ENCODE peak calls at places on chromosomes 5 and 9, in eight cellular contexts. One of them, this sample, is unnamed.

GRCh38 chr9:126147186-126147585 is 179.4 kb upstream of the MVB12B start:
- DNase-seq in heart right ventricle: no peak
- DNase-seq in neural crest cell: no peak
- DNase-seq in NCI-H526: no peak
- DNase-seq in lung: peak
- DNase-seq in nucleus accumbens: no peak
- DNase-seq in natural killer cell: no peak
- DNase-seq in activated CD4-positive, alpha-beta T cell treated with anti-CD3 and anti-CD28 coated beads for 36 hours: no peak
- DNase-seq in this sample: no peak

GRCh38 chr5:36073595-36074216 is 7.0 kb upstream of the UGT3A2 start:
- DNase-seq in heart right ventricle: no peak
- DNase-seq in neural crest cell: no peak
- DNase-seq in NCI-H526: peak
- DNase-seq in lung: no peak
- DNase-seq in nucleus accumbens: no peak
- DNase-seq in natural killer cell: no peak
- DNase-seq in activated CD4-positive, alpha-beta T cell treated with anti-CD3 and anti-CD28 coated beads for 36 hours: no peak
- DNase-seq in this sample: no peak

GRCh38 chr5:163089233-163089632 is 348.2 kb upstream of the CCNG1 start:
- DNase-seq in heart right ventricle: no peak
- DNase-seq in neural crest cell: no peak
- DNase-seq in NCI-H526: no peak
- DNase-seq in lung: no peak
- DNase-seq in nucleus accumbens: no peak
- DNase-seq in natural killer cell: no peak
- DNase-seq in activated CD4-positive, alpha-beta T cell treated with anti-CD3 and anti-CD28 coated beads for 36 hours: no peak
- DNase-seq in this sample: no peak

GRCh38 chr5:96146675-96147074 is 185.0 kb upstream of the ELL2 start:
- DNase-seq in heart right ventricle: no peak
- DNase-seq in neural crest cell: no peak
- DNase-seq in NCI-H526: no peak
- DNase-seq in lung: no peak
- DNase-seq in nucleus accumbens: no peak
- DNase-seq in natural killer cell: no peak
- DNase-seq in activated CD4-positive, alpha-beta T cell treated with anti-CD3 and anti-CD28 coated beads for 36 hours: peak
- DNase-seq in this sample: peak

GRCh38 chr5:35046754-35047153 is 995 bp downstream of the AGXT2 start:
- DNase-seq in heart right ventricle: no peak
- DNase-seq in neural crest cell: no peak
- DNase-seq in NCI-H526: no peak
- DNase-seq in lung: no peak
- DNase-seq in nucleus accumbens: no peak
- DNase-seq in natural killer cell: no peak
- DNase-seq in activated CD4-positive, alpha-beta T cell treated with anti-CD3 and anti-CD28 coated beads for 36 hours: no peak
- DNase-seq in this sample: no peak

GRCh38 chr5:6708814-6709213 is 4.4 kb upstream of the TENT4A start:
- DNase-seq in heart right ventricle: peak
- DNase-seq in neural crest cell: no peak
- DNase-seq in NCI-H526: no peak
- DNase-seq in lung: peak
- DNase-seq in nucleus accumbens: no peak
- DNase-seq in natural killer cell: no peak
- DNase-seq in activated CD4-positive, alpha-beta T cell treated with anti-CD3 and anti-CD28 coated beads for 36 hours: no peak
- DNase-seq in this sample: peak

GRCh38 chr5:53151713-53152458 is 42.3 kb upstream of the MOCS2 start:
- DNase-seq in heart right ventricle: no peak
- DNase-seq in neural crest cell: no peak
- DNase-seq in NCI-H526: no peak
- DNase-seq in lung: no peak
- DNase-seq in nucleus accumbens: no peak
- DNase-seq in natural killer cell: no peak
- DNase-seq in activated CD4-positive, alpha-beta T cell treated with anti-CD3 and anti-CD28 coated beads for 36 hours: no peak
- DNase-seq in this sample: no peak

GRCh38 chr9:89528131-89528530 is 30.2 kb upstream of the SEMA4D start:
- DNase-seq in heart right ventricle: no peak
- DNase-seq in neural crest cell: no peak
- DNase-seq in NCI-H526: no peak
- DNase-seq in lung: no peak
- DNase-seq in nucleus accumbens: no peak
- DNase-seq in natural killer cell: no peak
- DNase-seq in activated CD4-positive, alpha-beta T cell treated with anti-CD3 and anti-CD28 coated beads for 36 hours: no peak
- DNase-seq in this sample: no peak

GRCh38 chr5:140342287-140342686 is 4.1 kb downstream of the HBEGF start:
- DNase-seq in heart right ventricle: no peak
- DNase-seq in neural crest cell: no peak
- DNase-seq in NCI-H526: no peak
- DNase-seq in lung: no peak
- DNase-seq in nucleus accumbens: no peak
- DNase-seq in natural killer cell: no peak
- DNase-seq in activated CD4-positive, alpha-beta T cell treated with anti-CD3 and anti-CD28 coated beads for 36 hours: peak
- DNase-seq in this sample: no peak

GRCh38 chr5:115329475-115329874 is 33.0 kb upstream of the CCDC112 start:
- DNase-seq in heart right ventricle: no peak
- DNase-seq in neural crest cell: no peak
- DNase-seq in NCI-H526: peak
- DNase-seq in lung: no peak
- DNase-seq in nucleus accumbens: no peak
- DNase-seq in natural killer cell: no peak
- DNase-seq in activated CD4-positive, alpha-beta T cell treated with anti-CD3 and anti-CD28 coated beads for 36 hours: no peak
- DNase-seq in this sample: no peak

GRCh38 chr9:114503009-114503408 is 2.3 kb downstream of the WHRN start:
- DNase-seq in heart right ventricle: no peak
- DNase-seq in neural crest cell: no peak
- DNase-seq in NCI-H526: peak
- DNase-seq in lung: no peak
- DNase-seq in nucleus accumbens: no peak
- DNase-seq in natural killer cell: no peak
- DNase-seq in activated CD4-positive, alpha-beta T cell treated with anti-CD3 and anti-CD28 coated beads for 36 hours: no peak
- DNase-seq in this sample: peak

GRCh38 chr9:121085661-121086060 is 10.9 kb downstream of the CNTRL start:
- DNase-seq in heart right ventricle: no peak
- DNase-seq in neural crest cell: no peak
- DNase-seq in NCI-H526: no peak
- DNase-seq in lung: no peak
- DNase-seq in nucleus accumbens: no peak
- DNase-seq in natural killer cell: no peak
- DNase-seq in activated CD4-positive, alpha-beta T cell treated with anti-CD3 and anti-CD28 coated beads for 36 hours: no peak
- DNase-seq in this sample: no peak

GRCh38 chr9:100999914-101000540 is 28.5 kb upstream of the PLPPR1 start:
- DNase-seq in heart right ventricle: no peak
- DNase-seq in neural crest cell: no peak
- DNase-seq in NCI-H526: no peak
- DNase-seq in lung: no peak
- DNase-seq in nucleus accumbens: no peak
- DNase-seq in natural killer cell: no peak
- DNase-seq in activated CD4-positive, alpha-beta T cell treated with anti-CD3 and anti-CD28 coated beads for 36 hours: no peak
- DNase-seq in this sample: no peak

GRCh38 chr9:134061019-134061687 is 6.7 kb downstream of the BRD3 start:
- DNase-seq in heart right ventricle: no peak
- DNase-seq in neural crest cell: no peak
- DNase-seq in NCI-H526: no peak
- DNase-seq in lung: no peak
- DNase-seq in nucleus accumbens: no peak
- DNase-seq in natural killer cell: no peak
- DNase-seq in activated CD4-positive, alpha-beta T cell treated with anti-CD3 and anti-CD28 coated beads for 36 hours: no peak
- DNase-seq in this sample: no peak

GRCh38 chr5:136001531-136001930 is 27.3 kb upstream of the TGFBI start:
- DNase-seq in heart right ventricle: no peak
- DNase-seq in neural crest cell: no peak
- DNase-seq in NCI-H526: no peak
- DNase-seq in lung: no peak
- DNase-seq in nucleus accumbens: no peak
- DNase-seq in natural killer cell: no peak
- DNase-seq in activated CD4-positive, alpha-beta T cell treated with anti-CD3 and anti-CD28 coated beads for 36 hours: no peak
- DNase-seq in this sample: no peak

GRCh38 chr5:78025540-78025939 is 249.4 kb upstream of the TBCA start:
- DNase-seq in heart right ventricle: no peak
- DNase-seq in neural crest cell: no peak
- DNase-seq in NCI-H526: no peak
- DNase-seq in lung: no peak
- DNase-seq in nucleus accumbens: no peak
- DNase-seq in natural killer cell: no peak
- DNase-seq in activated CD4-positive, alpha-beta T cell treated with anti-CD3 and anti-CD28 coated beads for 36 hours: no peak
- DNase-seq in this sample: no peak

GRCh38 chr5:120507826-120508463 is 43.8 kb downstream of the PRR16 start:
- DNase-seq in heart right ventricle: no peak
- DNase-seq in neural crest cell: no peak
- DNase-seq in NCI-H526: no peak
- DNase-seq in lung: no peak
- DNase-seq in nucleus accumbens: no peak
- DNase-seq in natural killer cell: no peak
- DNase-seq in activated CD4-positive, alpha-beta T cell treated with anti-CD3 and anti-CD28 coated beads for 36 hours: no peak
- DNase-seq in this sample: no peak

GRCh38 chr5:82640901-82641300 is 362.7 kb upstream of the RPS23 start:
- DNase-seq in heart right ventricle: no peak
- DNase-seq in neural crest cell: no peak
- DNase-seq in NCI-H526: no peak
- DNase-seq in lung: no peak
- DNase-seq in nucleus accumbens: no peak
- DNase-seq in natural killer cell: no peak
- DNase-seq in activated CD4-positive, alpha-beta T cell treated with anti-CD3 and anti-CD28 coated beads for 36 hours: no peak
- DNase-seq in this sample: no peak

GRCh38 chr5:127561254-127561653 is 43.8 kb downstream of the PRRC1 start:
- DNase-seq in heart right ventricle: no peak
- DNase-seq in neural crest cell: no peak
- DNase-seq in NCI-H526: no peak
- DNase-seq in lung: no peak
- DNase-seq in nucleus accumbens: no peak
- DNase-seq in natural killer cell: no peak
- DNase-seq in activated CD4-positive, alpha-beta T cell treated with anti-CD3 and anti-CD28 coated beads for 36 hours: no peak
- DNase-seq in this sample: no peak

GRCh38 chr5:180105827-180106312 is 34.3 kb upstream of the RNF130 start:
- DNase-seq in heart right ventricle: no peak
- DNase-seq in neural crest cell: no peak
- DNase-seq in NCI-H526: no peak
- DNase-seq in lung: no peak
- DNase-seq in nucleus accumbens: no peak
- DNase-seq in natural killer cell: no peak
- DNase-seq in activated CD4-positive, alpha-beta T cell treated with anti-CD3 and anti-CD28 coated beads for 36 hours: no peak
- DNase-seq in this sample: no peak

GRCh38 chr5:45639038-45639437 is 57.1 kb downstream of the HCN1 start:
- DNase-seq in heart right ventricle: no peak
- DNase-seq in neural crest cell: no peak
- DNase-seq in NCI-H526: peak
- DNase-seq in lung: no peak
- DNase-seq in nucleus accumbens: no peak
- DNase-seq in natural killer cell: no peak
- DNase-seq in activated CD4-positive, alpha-beta T cell treated with anti-CD3 and anti-CD28 coated beads for 36 hours: no peak
- DNase-seq in this sample: peak

GRCh38 chr9:123338710-123339665 is 17.0 kb upstream of the CRB2 start:
- DNase-seq in heart right ventricle: peak
- DNase-seq in neural crest cell: no peak
- DNase-seq in NCI-H526: peak
- DNase-seq in lung: no peak
- DNase-seq in nucleus accumbens: no peak
- DNase-seq in natural killer cell: peak
- DNase-seq in activated CD4-positive, alpha-beta T cell treated with anti-CD3 and anti-CD28 coated beads for 36 hours: peak
- DNase-seq in this sample: no peak

GRCh38 chr5:43017438-43017820 is 22.7 kb downstream of the ANXA2R start:
- DNase-seq in heart right ventricle: no peak
- DNase-seq in neural crest cell: no peak
- DNase-seq in NCI-H526: peak
- DNase-seq in lung: no peak
- DNase-seq in nucleus accumbens: no peak
- DNase-seq in natural killer cell: peak
- DNase-seq in activated CD4-positive, alpha-beta T cell treated with anti-CD3 and anti-CD28 coated beads for 36 hours: peak
- DNase-seq in this sample: no peak

GRCh38 chr9:135410831-135411473 is 68.6 kb upstream of the PPP1R26 start:
- DNase-seq in heart right ventricle: no peak
- DNase-seq in neural crest cell: no peak
- DNase-seq in NCI-H526: no peak
- DNase-seq in lung: no peak
- DNase-seq in nucleus accumbens: no peak
- DNase-seq in natural killer cell: no peak
- DNase-seq in activated CD4-positive, alpha-beta T cell treated with anti-CD3 and anti-CD28 coated beads for 36 hours: no peak
- DNase-seq in this sample: no peak

GRCh38 chr9:69122391-69123141 is 51.5 kb upstream of the TJP2 start:
- DNase-seq in heart right ventricle: no peak
- DNase-seq in neural crest cell: no peak
- DNase-seq in NCI-H526: peak
- DNase-seq in lung: peak
- DNase-seq in nucleus accumbens: no peak
- DNase-seq in natural killer cell: no peak
- DNase-seq in activated CD4-positive, alpha-beta T cell treated with anti-CD3 and anti-CD28 coated beads for 36 hours: peak
- DNase-seq in this sample: peak

GRCh38 chr5:157219491-157220271 is 39.0 kb downstream of the ITK start:
- DNase-seq in heart right ventricle: no peak
- DNase-seq in neural crest cell: no peak
- DNase-seq in NCI-H526: no peak
- DNase-seq in lung: no peak
- DNase-seq in nucleus accumbens: no peak
- DNase-seq in natural killer cell: no peak
- DNase-seq in activated CD4-positive, alpha-beta T cell treated with anti-CD3 and anti-CD28 coated beads for 36 hours: peak
- DNase-seq in this sample: no peak